ENCODE peak calls at places on chromosomes 4 and X, in ten cellular contexts. C, L, A, I, S, M, N, B, T and Q are unnamed samples.

GRCh38 chr4:108110450-108110849 is 58.3 kb downstream of the LEF1 start:
- DNase-seq in C (no peak), L (no peak), A (no peak), I (no peak), S (no peak), M (no peak), N (no peak), B (no peak), T (no peak), Q (no peak)

GRCh38 chr4:7196283-7196651 is 3.9 kb downstream of the SORCS2 start:
- DNase-seq in C (no peak), L (no peak), A (no peak), I (no peak), S (no peak), M (no peak), N (no peak), B (no peak), T (no peak), Q (no peak)

GRCh38 chrX:13868481-13869040 is 51.7 kb upstream of the GPM6B start:
- DNase-seq in C (no peak), L (no peak), A (no peak), I (no peak), S (no peak), M (no peak), N (no peak), B (no peak), T (no peak), Q (peak)

GRCh38 chr4:89904524-89904923 is 9.9 kb downstream of the MMRN1 start:
- DNase-seq in C (no peak), L (no peak), A (no peak), I (no peak), S (no peak), M (no peak), N (no peak), B (no peak), T (no peak), Q (no peak)

GRCh38 chrX:45668686-45669443 is 468.2 kb upstream of the DIPK2B start:
- DNase-seq in C (no peak), L (no peak), A (no peak), I (no peak), S (no peak), M (peak), N (no peak), B (no peak), T (no peak), Q (peak)

GRCh38 chr4:184114431-184114830 is 103.2 kb downstream of the ENPP6 start:
- DNase-seq in C (no peak), L (no peak), A (no peak), I (no peak), S (no peak), M (peak), N (no peak), B (no peak), T (no peak), Q (no peak)

GRCh38 chrX:16604300-16604699 is 45.7 kb upstream of the S100G start:
- DNase-seq in C (no peak), L (no peak), A (no peak), I (no peak), S (no peak), M (no peak), N (no peak), B (no peak), T (no peak), Q (no peak)

GRCh38 chr4:155999743-156000142 is 46.1 kb upstream of the CTSO start:
- DNase-seq in C (no peak), L (no peak), A (no peak), I (no peak), S (no peak), M (peak), N (peak), B (no peak), T (no peak), Q (no peak)

GRCh38 chr4:171846232-171846631 is 33.0 kb downstream of the GALNTL6 start:
- DNase-seq in C (peak), L (no peak), A (no peak), I (no peak), S (no peak), M (peak), N (no peak), B (no peak), T (no peak), Q (peak)

GRCh38 chrX:130330146-130330545 is 9.6 kb upstream of the SLC25A14 start:
- DNase-seq in C (no peak), L (no peak), A (no peak), I (no peak), S (no peak), M (no peak), N (no peak), B (no peak), T (no peak), Q (peak)

GRCh38 chr4:67687639-67688038 is 13.3 kb downstream of the UBA6 start:
- DNase-seq in C (no peak), L (no peak), A (no peak), I (no peak), S (no peak), M (peak), N (no peak), B (no peak), T (no peak), Q (no peak)

GRCh38 chr4:158875455-158875854 is 106.6 kb downstream of the FNIP2 start:
- DNase-seq in C (no peak), L (no peak), A (no peak), I (no peak), S (no peak), M (no peak), N (no peak), B (no peak), T (no peak), Q (no peak)

GRCh38 chr4:153233761-153234371 is 29.6 kb downstream of the TRIM2 start:
- DNase-seq in C (peak), L (no peak), A (no peak), I (no peak), S (no peak), M (peak), N (no peak), B (no peak), T (no peak), Q (peak)

GRCh38 chr4:1802151-1802715 is 9.1 kb downstream of the FGFR3 start:
- DNase-seq in C (no peak), L (no peak), A (no peak), I (no peak), S (no peak), M (no peak), N (no peak), B (no peak), T (no peak), Q (no peak)